ENCODE peak calls at places on chromosomes 13 and 19, in five cellular contexts. One of them, this sample, is unnamed.

GRCh38 chr19:46772170-46773017 is 16.0 kb downstream of the SLC1A5 start:
- DNase-seq in upper lobe of left lung: peak
- DNase-seq in AG09319: no peak
- DNase-seq in AG04449: no peak
- DNase-seq in fibroblast of villous mesenchyme: no peak
- DNase-seq in this sample: no peak

GRCh38 chr19:4380254-4380727 is 20.1 kb downstream of the SH3GL1 start:
- DNase-seq in AG04449: no peak
- DNase-seq in AG09319: no peak
- DNase-seq in fibroblast of villous mesenchyme: no peak
- DNase-seq in upper lobe of left lung: peak
- DNase-seq in this sample: no peak

GRCh38 chr13:45278096-45278645 is 62.8 kb downstream of the TPT1 start:
- DNase-seq in AG09319: no peak
- DNase-seq in fibroblast of villous mesenchyme: no peak
- DNase-seq in upper lobe of left lung: no peak
- DNase-seq in AG04449: no peak
- DNase-seq in this sample: no peak

GRCh38 chr13:50697746-50698526 is 145.6 kb downstream of the DLEU7 start:
- DNase-seq in AG09319: no peak
- DNase-seq in fibroblast of villous mesenchyme: no peak
- DNase-seq in upper lobe of left lung: no peak
- DNase-seq in AG04449: no peak
- DNase-seq in this sample: no peak

GRCh38 chr13:83057119-83057518 is 825.2 kb downstream of the SLITRK1 start:
- DNase-seq in upper lobe of left lung: no peak
- DNase-seq in AG09319: no peak
- DNase-seq in fibroblast of villous mesenchyme: no peak
- DNase-seq in AG04449: peak
- DNase-seq in this sample: no peak

GRCh38 chr13:99955747-99956472 is 15.7 kb downstream of the ZIC5 start:
- DNase-seq in upper lobe of left lung: no peak
- DNase-seq in fibroblast of villous mesenchyme: no peak
- DNase-seq in AG04449: no peak
- DNase-seq in AG09319: no peak
- DNase-seq in this sample: no peak

GRCh38 chr13:51645154-51645650 is 60.9 kb downstream of the WDFY2 start:
- DNase-seq in upper lobe of left lung: no peak
- DNase-seq in AG09319: peak
- DNase-seq in AG04449: no peak
- DNase-seq in fibroblast of villous mesenchyme: peak
- DNase-seq in this sample: no peak

GRCh38 chr13:36998624-36999041 is 507 bp downstream of the ALG5 start:
- DNase-seq in AG09319: no peak
- DNase-seq in fibroblast of villous mesenchyme: no peak
- DNase-seq in upper lobe of left lung: peak
- DNase-seq in AG04449: no peak
- DNase-seq in this sample: no peak

GRCh38 chr19:19591133-19591825 is 27.2 kb downstream of the PBX4 start:
- DNase-seq in upper lobe of left lung: peak
- DNase-seq in fibroblast of villous mesenchyme: peak
- DNase-seq in AG09319: peak
- DNase-seq in AG04449: peak
- DNase-seq in this sample: peak

GRCh38 chr13:52158629-52159158 is 703 bp downstream of the NEK3 start:
- DNase-seq in upper lobe of left lung: peak
- DNase-seq in AG09319: no peak
- DNase-seq in AG04449: no peak
- DNase-seq in fibroblast of villous mesenchyme: peak
- DNase-seq in this sample: no peak

GRCh38 chr19:5877427-5877826 is 7.1 kb upstream of the FUT5 start:
- DNase-seq in AG09319: no peak
- DNase-seq in upper lobe of left lung: no peak
- DNase-seq in AG04449: no peak
- DNase-seq in fibroblast of villous mesenchyme: no peak
- DNase-seq in this sample: no peak

GRCh38 chr13:86856996-86857395 is 814.2 kb upstream of the SLITRK5 start:
- DNase-seq in AG09319: no peak
- DNase-seq in upper lobe of left lung: no peak
- DNase-seq in AG04449: no peak
- DNase-seq in fibroblast of villous mesenchyme: peak
- DNase-seq in this sample: peak

GRCh38 chr19:29806098-29806866 is 5.5 kb upstream of the CCNE1 start:
- DNase-seq in upper lobe of left lung: no peak
- DNase-seq in fibroblast of villous mesenchyme: peak
- DNase-seq in AG04449: no peak
- DNase-seq in AG09319: peak
- DNase-seq in this sample: no peak

GRCh38 chr19:14563989-14564650 is 7.7 kb downstream of the NDUFB7 start:
- DNase-seq in AG04449: no peak
- DNase-seq in upper lobe of left lung: no peak
- DNase-seq in fibroblast of villous mesenchyme: peak
- DNase-seq in AG09319: no peak
- DNase-seq in this sample: no peak

GRCh38 chr19:3653865-3654513 is 27.4 kb upstream of the CACTIN start:
- DNase-seq in fibroblast of villous mesenchyme: no peak
- DNase-seq in upper lobe of left lung: no peak
- DNase-seq in AG09319: no peak
- DNase-seq in AG04449: no peak
- DNase-seq in this sample: no peak

DNA sequence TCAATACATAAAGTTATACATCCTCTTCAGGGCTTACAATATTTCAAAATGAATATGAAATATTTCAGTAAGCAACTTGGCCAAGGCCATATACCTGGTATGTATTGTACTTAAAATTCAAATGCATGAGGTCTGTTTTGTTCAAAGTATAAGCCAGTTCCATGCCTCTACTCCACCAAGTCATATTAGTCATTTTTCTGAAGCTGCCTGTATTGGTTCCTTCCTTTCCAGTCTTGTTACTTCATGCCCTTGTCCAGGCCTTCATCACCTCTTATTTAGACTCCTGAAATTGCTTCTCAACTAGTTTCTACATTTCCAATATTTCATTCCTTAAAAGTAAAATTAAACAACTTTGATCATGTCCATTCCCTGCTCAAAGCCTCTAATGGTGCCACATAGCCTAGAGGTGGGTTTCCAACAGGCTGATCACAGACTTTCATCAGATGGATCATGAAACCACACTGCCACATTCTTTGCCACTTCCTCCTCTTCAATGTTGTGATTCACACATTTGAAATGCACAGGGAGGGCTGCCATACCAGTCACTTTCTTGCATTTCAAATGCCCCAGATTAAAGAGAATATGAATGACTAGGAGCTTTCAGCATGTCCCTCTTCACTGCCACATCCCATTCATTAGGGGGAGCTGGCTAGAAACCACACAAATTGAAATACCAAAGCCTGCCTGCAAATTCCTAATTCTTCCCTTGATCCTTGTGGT is 424.1 kb upstream of the DACH1 start:
- DNase-seq in fibroblast of villous mesenchyme: no peak
- DNase-seq in upper lobe of left lung: no peak
- DNase-seq in AG09319: no peak
- DNase-seq in AG04449: peak
- DNase-seq in this sample: no peak
- TF ChIP-seq CTCF in fibroblast of villous mesenchyme: no peak
- TF ChIP-seq CTCF in upper lobe of left lung: no peak
- TF ChIP-seq CTCF in AG09319: peak
- TF ChIP-seq CTCF in AG04449: no peak
- TF ChIP-seq CTCF in this sample: no peak

GRCh38 chr19:8308891-8309291 is 733 bp upstream of the CD320 start:
- DNase-seq in fibroblast of villous mesenchyme: no peak
- DNase-seq in AG04449: no peak
- DNase-seq in upper lobe of left lung: no peak
- DNase-seq in AG09319: no peak
- DNase-seq in this sample: no peak

GRCh38 chr19:8306235-8307054 is 1.7 kb downstream of the CD320 start:
- DNase-seq in AG04449: no peak
- DNase-seq in upper lobe of left lung: peak
- DNase-seq in AG09319: no peak
- DNase-seq in fibroblast of villous mesenchyme: no peak
- DNase-seq in this sample: no peak

GRCh38 chr19:8305798-8306197 is 2.4 kb downstream of the CD320 start:
- DNase-seq in AG09319: no peak
- DNase-seq in fibroblast of villous mesenchyme: no peak
- DNase-seq in AG04449: no peak
- DNase-seq in upper lobe of left lung: peak
- DNase-seq in this sample: no peak

GRCh38 chr19:8307965-8308866 is at the start of gene CD320:
- DNase-seq in AG09319: peak
- DNase-seq in upper lobe of left lung: peak
- DNase-seq in fibroblast of villous mesenchyme: peak
- DNase-seq in AG04449: no peak
- DNase-seq in this sample: peak

DNA sequence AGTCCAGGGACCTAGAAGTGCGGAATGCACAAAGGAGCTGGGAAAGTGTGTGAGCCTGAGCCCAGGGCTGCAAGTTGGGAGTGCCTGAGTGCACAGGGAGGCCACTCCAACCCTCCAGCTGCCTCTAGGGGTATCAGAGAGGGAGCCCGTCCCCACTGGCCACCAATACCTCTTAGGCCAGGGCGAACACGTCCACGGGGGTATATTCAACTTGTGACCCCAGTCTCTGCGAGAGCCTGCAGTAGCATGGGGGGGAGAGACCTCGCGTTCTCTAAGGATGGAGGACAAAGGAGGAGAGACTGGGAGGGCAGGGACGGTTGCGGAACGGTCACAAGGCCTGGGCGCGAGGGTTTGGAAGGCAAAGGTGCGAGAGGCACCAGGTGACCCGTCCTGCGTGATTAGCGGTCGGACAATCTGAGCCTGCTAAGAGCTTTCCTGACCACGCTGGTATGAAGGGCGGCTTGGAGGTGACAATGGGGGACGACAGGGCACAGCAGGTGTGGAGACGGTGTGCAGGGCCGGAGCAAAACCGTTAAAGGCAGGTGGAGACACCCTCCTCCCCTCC is 676 bp downstream of the CD320 start:
- DNase-seq in AG04449: no peak
- DNase-seq in fibroblast of villous mesenchyme: no peak
- DNase-seq in upper lobe of left lung: peak
- DNase-seq in AG09319: no peak
- DNase-seq in this sample: no peak
- TF ChIP-seq CTCF in AG04449: no peak
- TF ChIP-seq CTCF in fibroblast of villous mesenchyme: no peak
- TF ChIP-seq CTCF in upper lobe of left lung: no peak
- TF ChIP-seq CTCF in AG09319: no peak
- TF ChIP-seq CTCF in this sample: no peak

DNA sequence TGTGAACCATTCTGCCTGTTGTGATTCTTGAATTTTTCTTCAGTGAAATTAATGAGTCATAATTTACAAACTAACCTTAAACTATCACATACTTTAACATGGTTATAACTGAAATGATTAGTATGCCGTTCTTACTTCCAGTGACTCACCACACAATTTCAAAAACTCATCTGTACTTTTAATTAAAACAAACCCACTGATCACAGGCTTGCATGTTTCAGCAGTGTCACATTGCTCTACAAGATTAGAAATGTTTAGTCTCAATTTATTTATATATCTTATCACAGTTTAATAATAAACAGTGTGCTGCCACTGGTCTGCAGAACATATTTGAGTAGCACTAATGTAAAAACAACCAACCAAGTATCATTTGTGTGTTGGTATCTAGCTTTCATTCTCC is 2227.9 kb upstream of the PCDH20 start:
- DNase-seq in AG04449: no peak
- DNase-seq in AG09319: no peak
- DNase-seq in upper lobe of left lung: no peak
- DNase-seq in fibroblast of villous mesenchyme: no peak
- DNase-seq in this sample: no peak
- TF ChIP-seq CTCF in AG04449: no peak
- TF ChIP-seq CTCF in AG09319: no peak
- TF ChIP-seq CTCF in upper lobe of left lung: no peak
- TF ChIP-seq CTCF in fibroblast of villous mesenchyme: no peak
- TF ChIP-seq CTCF in this sample: no peak

DNA sequence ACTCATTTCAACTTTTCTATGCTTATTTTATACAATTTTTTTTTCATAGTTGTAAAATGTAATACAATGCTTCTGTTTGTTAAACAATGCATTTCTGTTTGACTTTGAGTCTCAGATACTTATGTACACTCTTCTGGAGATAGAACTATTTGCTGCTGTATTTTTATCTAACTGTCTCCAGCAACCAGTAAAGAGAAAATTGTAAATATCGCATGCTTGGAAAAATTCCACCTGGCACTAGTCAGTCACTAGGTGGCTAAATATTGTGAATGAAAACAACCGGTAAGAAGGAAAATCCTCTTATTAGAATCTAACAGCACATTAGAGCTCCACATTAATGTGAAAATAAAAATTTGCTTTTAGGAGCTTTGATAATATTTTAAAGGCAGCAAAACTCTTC is 876.5 kb downstream of the PCDH9 start:
- DNase-seq in upper lobe of left lung: no peak
- DNase-seq in fibroblast of villous mesenchyme: peak
- DNase-seq in AG09319: no peak
- DNase-seq in AG04449: no peak
- DNase-seq in this sample: no peak
- TF ChIP-seq CTCF in upper lobe of left lung: no peak
- TF ChIP-seq CTCF in fibroblast of villous mesenchyme: no peak
- TF ChIP-seq CTCF in AG09319: no peak
- TF ChIP-seq CTCF in AG04449: no peak
- TF ChIP-seq CTCF in this sample: no peak

GRCh38 chr19:383922-384800 is 24.8 kb downstream of the C2CD4C start:
- DNase-seq in fibroblast of villous mesenchyme: peak
- DNase-seq in AG04449: no peak
- DNase-seq in upper lobe of left lung: peak
- DNase-seq in AG09319: no peak
- DNase-seq in this sample: no peak
- TF ChIP-seq CTCF in fibroblast of villous mesenchyme: peak
- TF ChIP-seq CTCF in AG04449: peak
- TF ChIP-seq CTCF in upper lobe of left lung: peak
- TF ChIP-seq CTCF in AG09319: no peak
- TF ChIP-seq CTCF in this sample: peak

DNA sequence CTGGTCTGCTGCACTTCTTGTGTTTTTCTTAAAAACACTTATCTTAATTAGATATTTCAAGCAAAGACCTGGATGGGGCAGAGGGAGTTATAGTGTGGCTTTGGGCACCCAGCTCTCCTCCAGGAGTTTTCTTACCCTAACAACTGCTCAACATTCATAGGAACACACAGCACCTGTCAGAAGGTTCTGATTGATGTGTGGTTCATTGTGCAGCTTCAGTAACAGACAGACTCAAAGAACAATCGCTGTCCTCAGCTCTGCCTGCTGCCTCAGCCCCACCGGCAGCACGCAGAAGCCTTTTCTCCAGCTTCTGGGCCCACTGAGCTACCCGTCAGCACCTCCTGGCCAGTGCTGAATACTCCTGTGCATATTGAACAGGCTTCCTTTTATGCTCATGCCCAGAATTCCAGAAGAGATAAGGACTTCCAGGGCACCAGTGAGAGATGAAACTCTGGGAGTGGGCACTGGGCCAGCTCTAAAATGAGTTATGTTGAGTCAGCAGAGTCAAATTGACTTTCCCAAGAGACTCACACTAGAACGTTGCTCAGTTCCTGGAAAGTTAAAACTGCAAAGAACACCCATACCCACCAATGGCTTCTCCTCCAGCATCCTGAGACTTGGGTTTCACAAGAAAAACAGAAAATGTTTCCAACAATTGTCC is 119.3 kb downstream of the COL4A1 start:
- DNase-seq in upper lobe of left lung: no peak
- DNase-seq in AG09319: no peak
- DNase-seq in fibroblast of villous mesenchyme: peak
- DNase-seq in AG04449: peak
- DNase-seq in this sample: peak
- TF ChIP-seq CTCF in upper lobe of left lung: no peak
- TF ChIP-seq CTCF in AG09319: no peak
- TF ChIP-seq CTCF in fibroblast of villous mesenchyme: no peak
- TF ChIP-seq CTCF in AG04449: no peak
- TF ChIP-seq CTCF in this sample: no peak